ENCODE peak calls at places on chromosomes 7 and 10, in seven cellular contexts. D is left ventricle myocardium inferior, S is hepatocyte, H is OCI-LY7, L is pancreas, B is PC-9, W is stomach. T is an unnamed sample. For H3K4me1, the result is how much of the 10 kb centered on the place peaks cover.

GRCh38 chr7:5625938-5626337 is 155.5 kb downstream of the RNF216 start:
- DNase-seq in D (no peak), S (peak), H (no peak), L (no peak), B (peak), W (no peak), T (no peak)

GRCh38 chr7:100686822-100687211 is 7.2 kb downstream of the GIGYF1 start:
- DNase-seq in D (no peak), S (no peak), H (no peak), L (no peak), B (no peak), W (no peak), T (no peak)

GRCh38 chr10:55629792-55630490 is 731.1 kb downstream of the ZWINT start:
- DNase-seq in D (no peak), S (peak), H (no peak), L (peak), B (no peak), W (peak), T (no peak)

GRCh38 chr7:82039621-82040020 is 269.8 kb upstream of the HGF start:
- DNase-seq in D (no peak), S (no peak), H (no peak), L (no peak), B (no peak), W (no peak), T (no peak)

GRCh38 chr10:97584060-97584797 is at the start of gene HOGA1:
- DNase-seq in D (peak), S (peak), H (no peak), L (peak), B (no peak), W (no peak), T (peak)

GRCh38 chr10:103506061-103506460 is 12.6 kb downstream of the NEURL1 start:
- DNase-seq in D (no peak), S (no peak), H (no peak), L (no peak), B (no peak), W (no peak), T (no peak)

GRCh38 chr7:96285579-96285978 is 36.3 kb downstream of the SLC25A13 start:
- DNase-seq in D (no peak), S (no peak), H (no peak), L (no peak), B (no peak), W (no peak), T (no peak)

GRCh38 chr10:60759181-60759580 is 19.1 kb upstream of the CDK1 start:
- DNase-seq in D (no peak), S (no peak), H (no peak), L (no peak), B (no peak), W (no peak), T (no peak)

GRCh38 chr7:105782391-105783063 is 93.9 kb downstream of the ATXN7L1 start:
- DNase-seq in D (no peak), S (no peak), H (no peak), L (no peak), B (no peak), W (no peak), T (no peak)

GRCh38 chr7:4282434-4283223 is 399.5 kb upstream of the FOXK1 start:
- DNase-seq in D (no peak), S (no peak), H (no peak), L (peak), B (peak), W (no peak), T (no peak)

GRCh38 chr7:44581426-44581906 is 565 bp downstream of the TMED4 start:
- DNase-seq in D (no peak), S (peak), H (peak), L (peak), B (peak), W (peak), T (peak)

GRCh38 chr10:12471135-12471534 is 121.8 kb downstream of the CAMK1D start:
- DNase-seq in D (no peak), S (peak), H (no peak), L (peak), B (no peak), W (peak), T (no peak)

GRCh38 chr7:157693071-157693520 is 356.3 kb downstream of the DNAJB6 start:
- DNase-seq in D (no peak), S (no peak), H (no peak), L (no peak), B (no peak), W (peak), T (no peak)

GRCh38 chr10:29804025-29804852 is 169.5 kb upstream of the SVIL start:
- DNase-seq in D (no peak), S (peak), H (no peak), L (peak), B (peak), W (peak), T (peak)

GRCh38 chr7:141567465-141567864 is 16.3 kb downstream of the AGK start:
- DNase-seq in D (no peak), S (no peak), H (no peak), L (no peak), B (no peak), W (no peak), T (no peak)

GRCh38 chr10:130339911-130340310 is 203.7 kb downstream of the GLRX3 start:
- DNase-seq in D (no peak), S (no peak), H (no peak), L (no peak), B (no peak), W (no peak), T (no peak)

GRCh38 chr7:78057571-78057970 is 259.0 kb downstream of the PHTF2 start:
- DNase-seq in D (no peak), S (no peak), H (no peak), L (no peak), B (no peak), W (no peak), T (no peak)

GRCh38 chr7:151592868-151593486 is 73.3 kb upstream of the RHEB start:
- DNase-seq in D (no peak), S (no peak), H (no peak), L (no peak), B (peak), W (no peak), T (no peak)

GRCh38 chr7:92179393-92179924 is 517 bp upstream of the LRRD1 start:
- DNase-seq in D (no peak), S (no peak), H (no peak), L (no peak), B (no peak), W (no peak), T (no peak)

GRCh38 chr7:47327698-47328391 is 254.1 kb downstream of the TNS3 start:
- DNase-seq in D (peak), S (peak), H (no peak), L (peak), B (no peak), W (peak), T (peak)

GRCh38 chr10:88262591-88263234 is 320.4 kb downstream of the RNLS start:
- DNase-seq in D (no peak), S (no peak), H (peak), L (no peak), B (no peak), W (no peak), T (no peak)

GRCh38 chr10:13709931-13710690 is 123.3 kb downstream of the PRPF18 start:
- DNase-seq in D (peak), S (no peak), H (no peak), L (no peak), B (no peak), W (peak), T (no peak)

GRCh38 chr10:28492556-28492955 is 40.4 kb upstream of the WAC start:
- DNase-seq in D (no peak), S (no peak), H (no peak), L (no peak), B (no peak), W (no peak), T (no peak)

GRCh38 chr7:155533827-155534690 is 12.3 kb downstream of the CNPY1 start:
- DNase-seq in D (no peak), S (peak), H (peak), L (no peak), B (no peak), W (no peak), T (no peak)

GRCh38 chr7:31955021-31955420 is 115.2 kb downstream of the PDE1C start:
- DNase-seq in D (no peak), S (no peak), H (no peak), L (no peak), B (no peak), W (no peak), T (no peak)

GRCh38 chr10:12727832-12728215 is 273.7 kb downstream of the CCDC3 start:
- DNase-seq in D (no peak), S (peak), H (no peak), L (no peak), B (no peak), W (no peak), T (peak)

GRCh38 chr7:77331938-77332695 is 84.0 kb downstream of the GSAP start:
- DNase-seq in D (peak), S (peak), H (peak), L (peak), B (peak), W (peak), T (peak)

GRCh38 chr7:141915565-141915964 is 634 bp upstream of the OR9A4 start:
- DNase-seq in D (no peak), S (peak), H (no peak), L (peak), B (peak), W (no peak), T (no peak)

GRCh38 chr7:41046778-41047177 is 656.1 kb downstream of the INHBA start:
- DNase-seq in D (no peak), S (no peak), H (no peak), L (no peak), B (no peak), W (no peak), T (no peak)

GRCh38 chr7:132240262-132240661 is 336.0 kb downstream of the PLXNA4 start:
- DNase-seq in D (no peak), S (no peak), H (no peak), L (no peak), B (no peak), W (no peak), T (no peak)

GRCh38 chr7:134891262-134892001 is 94.9 kb upstream of the AGBL3 start:
- DNase-seq in D (peak), S (peak), H (no peak), L (peak), B (peak), W (peak), T (peak)

GRCh38 chr10:24737001-24737400 is 13.3 kb upstream of the ARHGAP21 start:
- DNase-seq in D (no peak), S (no peak), H (no peak), L (no peak), B (peak), W (no peak), T (no peak)

GRCh38 chr7:98301693-98302470 is 20.4 kb downstream of the BRI3 start:
- DNase-seq in D (no peak), S (no peak), H (no peak), L (no peak), B (no peak), W (no peak), T (no peak)

GRCh38 chr10:6347391-6347951 is 144.7 kb downstream of the PFKFB3 start:
- DNase-seq in D (no peak), S (no peak), H (peak), L (no peak), B (no peak), W (no peak), T (no peak)

GRCh38 chr7:66790219-66790618 is 49.7 kb downstream of the RABGEF1 start:
- DNase-seq in D (no peak), S (no peak), H (no peak), L (no peak), B (no peak), W (no peak), T (no peak)

GRCh38 chr7:19161671-19162070 is 16.4 kb upstream of the FERD3L start:
- DNase-seq in D (no peak), S (no peak), H (no peak), L (no peak), B (no peak), W (no peak), T (no peak)

GRCh38 chr7:50615519-50615845 is 50.3 kb upstream of the DDC start:
- DNase-seq in D (no peak), S (no peak), H (no peak), L (peak), B (no peak), W (no peak), T (no peak)

GRCh38 chr10:3452683-3453388 is 280.3 kb upstream of the PITRM1 start:
- DNase-seq in D (no peak), S (peak), H (no peak), L (no peak), B (no peak), W (no peak), T (no peak)

GRCh38 chr10:123868058-123868995 is 23.3 kb downstream of the CPXM2 start:
- DNase-seq in D (no peak), S (peak), H (no peak), L (no peak), B (no peak), W (no peak), T (no peak)

GRCh38 chr7:27642271-27642670 is 20.4 kb downstream of the HIBADH start:
- DNase-seq in D (no peak), S (no peak), H (no peak), L (no peak), B (peak), W (no peak), T (no peak)

GRCh38 chr7:55178863-55179773 is 160.3 kb downstream of the EGFR start:
- DNase-seq in D (no peak), S (peak), H (no peak), L (no peak), B (no peak), W (no peak), T (no peak)
- H3K4me1 ChIP-seq in D (under half), S (half or more), H (under half), L (under half), B (under half), W (half or more), T (under half)

GRCh38 chr10:58240531-58240930 is 27.2 kb downstream of the IPMK start:
- DNase-seq in D (no peak), S (no peak), H (no peak), L (no peak), B (no peak), W (no peak), T (no peak)

GRCh38 chr10:58239561-58240169 is 28.0 kb downstream of the IPMK start:
- DNase-seq in D (no peak), S (no peak), H (no peak), L (no peak), B (no peak), W (no peak), T (no peak)

GRCh38 chr10:58237014-58237830 is 30.5 kb downstream of the IPMK start:
- DNase-seq in D (no peak), S (no peak), H (no peak), L (no peak), B (peak), W (no peak), T (no peak)

GRCh38 chr10:58243269-58243668 is 24.4 kb downstream of the IPMK start:
- DNase-seq in D (no peak), S (no peak), H (no peak), L (no peak), B (no peak), W (no peak), T (no peak)

DNA sequence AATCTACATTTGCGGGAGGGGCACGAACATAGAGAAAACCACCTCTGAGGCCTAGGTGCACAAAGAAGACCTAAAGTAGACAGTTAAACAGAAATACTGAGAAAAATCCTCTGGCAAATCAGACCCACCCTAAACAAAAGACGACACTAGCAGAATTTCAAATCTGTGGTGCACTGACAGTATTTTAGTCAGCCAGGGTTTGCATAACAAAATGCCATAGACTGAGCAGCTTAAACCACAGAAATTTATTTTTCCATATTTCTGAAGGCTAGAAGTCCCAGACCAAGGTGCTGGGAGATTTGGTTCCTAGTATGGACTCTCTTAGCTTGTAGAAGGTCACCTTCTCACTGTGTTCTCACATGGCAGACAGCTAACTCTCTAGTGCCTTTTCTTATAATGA is 26.3 kb downstream of the IPMK start:
- DNase-seq in D (no peak), S (no peak), H (no peak), L (no peak), B (no peak), W (no peak), T (no peak)
- H3K4me1 ChIP-seq in D (under half), S (under half), H (under half), L (under half), B (under half), W (under half), T (under half)

GRCh38 chr7:45980181-45980905 is 59.3 kb upstream of the IGFBP3 start:
- DNase-seq in D (no peak), S (no peak), H (no peak), L (no peak), B (peak), W (no peak), T (no peak)

GRCh38 chr7:45978010-45978681 is 57.1 kb upstream of the IGFBP3 start:
- DNase-seq in D (no peak), S (peak), H (no peak), L (peak), B (peak), W (peak), T (peak)

GRCh38 chr7:45978731-45979211 is 57.7 kb upstream of the IGFBP3 start:
- DNase-seq in D (no peak), S (no peak), H (no peak), L (no peak), B (peak), W (no peak), T (no peak)

GRCh38 chr7:45980973-45981372 is 59.9 kb upstream of the IGFBP3 start:
- DNase-seq in D (no peak), S (no peak), H (no peak), L (no peak), B (peak), W (no peak), T (no peak)

DNA sequence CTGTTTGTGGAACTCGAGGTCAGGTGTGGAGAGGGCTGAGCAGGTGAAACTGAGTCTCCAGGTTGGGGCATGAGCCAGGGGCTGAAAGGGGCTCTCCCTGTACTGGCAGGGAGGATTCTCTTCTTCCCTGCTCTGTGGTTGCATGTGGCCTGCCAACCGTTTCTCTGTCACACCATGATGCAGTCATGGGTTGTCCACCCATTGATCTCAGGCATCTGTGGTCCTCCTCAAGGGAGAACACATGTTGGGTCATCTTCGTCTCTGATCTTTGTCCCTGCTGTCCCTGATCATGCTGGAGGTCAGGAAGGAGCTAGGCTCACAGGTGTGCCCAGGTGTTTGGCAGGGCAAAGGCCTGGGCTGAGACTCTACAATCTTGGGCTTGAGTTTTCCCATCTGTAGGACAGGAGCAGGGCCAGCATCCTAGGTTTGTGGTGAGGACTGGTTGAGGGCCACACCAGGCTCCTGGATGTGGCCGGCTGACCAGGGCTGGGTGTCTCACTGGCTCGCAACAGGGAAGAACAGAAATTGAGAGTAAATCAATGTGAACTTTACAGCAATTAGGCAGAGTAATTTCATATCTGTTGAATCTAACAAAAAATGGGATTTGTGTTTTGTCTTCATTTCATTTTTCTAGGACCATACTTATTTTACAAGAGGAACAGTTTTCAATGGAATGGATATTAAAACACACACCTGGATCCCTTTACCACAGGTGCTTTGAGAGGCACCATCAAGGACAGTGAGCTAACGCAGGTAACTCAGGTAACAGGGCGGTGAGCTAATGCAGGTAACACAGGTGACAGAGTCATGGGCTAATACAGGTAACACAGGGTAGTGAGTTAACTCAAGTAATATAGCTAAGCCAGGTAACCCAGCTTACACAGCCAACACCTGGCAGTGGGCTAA is 58.5 kb upstream of the IGFBP3 start:
- DNase-seq in D (no peak), S (no peak), H (no peak), L (no peak), B (peak), W (no peak), T (no peak)
- H3K4me1 ChIP-seq in D (under half), S (under half), H (under half), L (under half), B (half or more), W (under half), T (under half)

DNA sequence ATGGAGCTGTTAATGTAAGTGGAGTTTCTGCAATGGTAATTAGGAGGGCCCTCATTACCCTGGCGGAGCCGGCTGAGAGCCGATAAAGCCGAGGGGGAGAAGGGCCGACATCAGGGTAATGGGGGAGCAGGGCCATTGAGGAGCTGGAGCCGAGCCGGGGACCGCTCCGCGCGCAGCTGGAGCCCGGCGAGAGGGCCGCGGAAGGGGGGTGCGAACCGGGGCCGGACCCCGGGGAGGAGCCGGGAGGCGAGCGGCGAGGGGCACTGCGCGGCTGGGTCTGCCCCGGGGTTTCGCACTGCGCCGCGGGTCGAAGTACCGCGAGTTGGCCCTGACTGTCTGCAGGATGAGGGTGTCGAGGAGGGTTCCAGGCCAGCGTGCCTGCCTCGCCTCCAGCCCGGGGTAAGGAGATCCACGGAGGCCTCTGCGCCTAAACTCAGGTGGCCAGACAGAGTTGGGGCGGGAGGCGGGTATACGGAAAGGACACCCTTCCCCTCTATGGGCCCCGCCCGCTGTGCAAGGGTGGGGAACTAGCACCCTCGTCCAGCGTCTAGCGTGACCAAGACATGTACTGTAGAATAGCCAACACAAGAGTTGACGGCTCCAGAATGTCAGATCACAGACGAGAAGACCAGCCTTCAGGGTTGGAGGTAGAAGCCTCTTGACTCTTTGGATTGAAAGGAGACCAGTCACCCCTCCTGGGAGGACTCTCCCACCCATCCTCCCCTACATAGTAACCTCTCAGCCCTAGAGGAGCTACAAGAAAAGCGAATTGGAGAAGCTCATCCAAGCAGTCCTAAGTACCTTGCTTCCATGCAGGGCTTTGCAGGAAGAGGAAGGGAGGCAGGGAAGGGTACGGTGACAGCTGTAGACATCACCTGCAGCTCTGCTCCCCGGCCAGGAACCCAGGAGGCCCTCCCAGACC is 55.2 kb upstream of the LBX1 start:
- DNase-seq in D (no peak), S (no peak), H (no peak), L (no peak), B (no peak), W (no peak), T (no peak)
- H3K4me1 ChIP-seq in D (under half), S (under half), H (under half), L (under half), B (under half), W (under half), T (under half)

T was measured in tibial artery.